ENCODE peak calls at places on chromosomes 3 and 15, in ten cellular contexts. J is activated CD4-positive, alpha-beta T cell treated with anti-CD3 and anti-CD28 coated beads for 24 hours; O is mesendoderm; K is stimulated activated naive CD4-positive, alpha-beta T cell treated with Interleukin-2 at 50 U/mL for 16 hours; Z is A172; B is transverse colon; I is activated CD8-positive, alpha-beta memory T cell treated with anti-CD3 and anti-CD28 coated beads, Interleukin-2, amount 50 U/mL, for 4 hours; R is NCI-H774; Y is EL; N is NCI-H1417. A is an unnamed sample.

GRCh38 chr3:46405301-46406079 is 1.4 kb downstream of the CCR5AS start:
- DNase-seq in J (no peak), O (no peak), K (no peak), Z (no peak), B (peak; percentile 73), I (no peak), R (no peak), Y (no peak), N (peak; percentile 11), A (peak; percentile 67)

GRCh38 chr3:80677796-80678195 is 910.0 kb upstream of the ROBO1 start:
- DNase-seq in J (no peak), O (no peak), K (no peak), Z (peak; percentile 2), B (no peak), I (no peak), R (no peak), Y (no peak), N (no peak), A (no peak)

GRCh38 chr15:49813615-49814014 is 192.8 kb downstream of the DTWD1 start:
- DNase-seq in J (no peak), O (no peak), K (no peak), Z (no peak), B (no peak), I (no peak), R (no peak), Y (no peak), N (no peak), A (no peak)

GRCh38 chr3:71245971-71246860 is 337.3 kb downstream of the FOXP1 start:
- DNase-seq in J (no peak), O (peak; percentile 71), K (no peak), Z (no peak), B (no peak), I (peak; percentile 31), R (no peak), Y (no peak), N (no peak), A (no peak)

GRCh38 chr3:4511491-4512251 is 18.5 kb downstream of the ITPR1 start:
- DNase-seq in J (no peak), O (no peak), K (no peak), Z (no peak), B (no peak), I (no peak), R (no peak), Y (no peak), N (no peak), A (no peak)

GRCh38 chr3:122938756-122939425 is 88.7 kb downstream of the SEMA5B start:
- DNase-seq in J (no peak), O (no peak), K (no peak), Z (no peak), B (no peak), I (no peak), R (no peak), Y (no peak), N (no peak), A (peak; percentile 16)

GRCh38 chr3:181326637-181327223 is 337.2 kb upstream of the DNAJC19 start:
- DNase-seq in J (no peak), O (peak; percentile 47), K (no peak), Z (peak; percentile 27), B (no peak), I (no peak), R (peak; percentile 58), Y (no peak), N (peak; percentile 41), A (peak; percentile 21)

GRCh38 chr3:13894096-13894811 is 14.4 kb upstream of the WNT7A start:
- DNase-seq in J (no peak), O (no peak), K (no peak), Z (no peak), B (no peak), I (no peak), R (no peak), Y (no peak), N (no peak), A (no peak)

GRCh38 chr15:70535071-70535954 is 228.0 kb downstream of the UACA start:
- DNase-seq in J (peak; percentile 23), O (no peak), K (peak; percentile 26), Z (no peak), B (peak; percentile 41), I (peak; percentile 46), R (no peak), Y (no peak), N (no peak), A (no peak)

GRCh38 chr15:71653986-71654713 is 156.2 kb upstream of the NR2E3 start:
- DNase-seq in J (no peak), O (no peak), K (no peak), Z (no peak), B (no peak), I (no peak), R (peak; percentile 44), Y (no peak), N (no peak), A (no peak)

GRCh38 chr3:56119575-56120349 is 348.5 kb downstream of the ERC2 start:
- DNase-seq in J (no peak), O (no peak), K (no peak), Z (peak; percentile 24), B (no peak), I (no peak), R (no peak), Y (peak; percentile 61), N (no peak), A (no peak)

GRCh38 chr3:185397676-185398075 is 34.7 kb downstream of the MAP3K13 start:
- DNase-seq in J (no peak), O (no peak), K (no peak), Z (no peak), B (no peak), I (no peak), R (no peak), Y (no peak), N (no peak), A (no peak)

GRCh38 chr15:77487479-77487861 is 66.8 kb downstream of the HMG20A start:
- DNase-seq in J (no peak), O (no peak), K (no peak), Z (no peak), B (no peak), I (no peak), R (no peak), Y (no peak), N (no peak), A (no peak)

GRCh38 chr15:72353266-72353665 is 22.5 kb downstream of the HEXA start:
- DNase-seq in J (no peak), O (no peak), K (no peak), Z (no peak), B (no peak), I (no peak), R (no peak), Y (peak; percentile 39), N (no peak), A (no peak)

GRCh38 chr3:31311571-31311970 is 221.2 kb upstream of the STT3B start:
- DNase-seq in J (no peak), O (no peak), K (no peak), Z (no peak), B (no peak), I (no peak), R (no peak), Y (no peak), N (no peak), A (no peak)

GRCh38 chr15:38536201-38536676 is 28.4 kb downstream of the RASGRP1 start:
- DNase-seq in J (no peak), O (no peak), K (no peak), Z (peak; percentile 5), B (no peak), I (no peak), R (no peak), Y (peak; percentile 98), N (no peak), A (no peak)

GRCh38 chr15:71143373-71144310 is 28.4 kb downstream of the THSD4 start:
- DNase-seq in J (no peak), O (no peak), K (no peak), Z (no peak), B (no peak), I (no peak), R (no peak), Y (no peak), N (no peak), A (no peak)

GRCh38 chr15:55868707-55869106 is 124.7 kb downstream of the NEDD4 start:
- DNase-seq in J (no peak), O (no peak), K (no peak), Z (peak; percentile 26), B (no peak), I (no peak), R (no peak), Y (no peak), N (no peak), A (no peak)

GRCh38 chr3:11610044-11610671 is 33.6 kb downstream of the VGLL4 start:
- DNase-seq in J (no peak), O (no peak), K (no peak), Z (peak; percentile 83), B (peak; percentile 54), I (no peak), R (no peak), Y (no peak), N (no peak), A (no peak)

GRCh38 chr3:50550079-50550736 is 17.3 kb downstream of the C3orf18 start:
- DNase-seq in J (peak; percentile 56), O (peak; percentile 77), K (peak; percentile 50), Z (peak; percentile 25), B (peak; percentile 52), I (peak; percentile 70), R (no peak), Y (peak; percentile 46), N (peak; percentile 39), A (peak; percentile 65)

GRCh38 chr3:114827495-114827894 is 319.6 kb downstream of the ZBTB20 start:
- DNase-seq in J (no peak), O (peak; percentile 75), K (no peak), Z (peak; percentile 50), B (no peak), I (no peak), R (no peak), Y (peak; percentile 30), N (peak; percentile 35), A (peak; percentile 20)

GRCh38 chr3:42980209-42980608 is 1.1 kb downstream of the GASK1A start:
- DNase-seq in J (no peak), O (no peak), K (no peak), Z (no peak), B (no peak), I (no peak), R (no peak), Y (no peak), N (no peak), A (no peak)

GRCh38 chr3:45497963-45498362 is 96.6 kb upstream of the LIMD1 start:
- DNase-seq in J (no peak), O (no peak), K (no peak), Z (peak; percentile 59), B (no peak), I (peak; percentile 32), R (no peak), Y (no peak), N (no peak), A (no peak)

GRCh38 chr15:89004726-89005030 is 83.6 kb upstream of the ABHD2 start:
- DNase-seq in J (no peak), O (no peak), K (no peak), Z (no peak), B (no peak), I (no peak), R (no peak), Y (no peak), N (no peak), A (no peak)